ENCODE peak calls at places on chromosomes 2 and 18, in five cellular contexts. One of them, this sample, is unnamed.

GRCh38 chr2:70708376-70709199 is 59.4 kb downstream of the ADD2 start:
- DNase-seq in tibial artery: no peak
- DNase-seq in NCI-H2029: peak; percentile 34
- DNase-seq in H54: no peak
- DNase-seq in T-helper 9 cell: no peak
- DNase-seq in this sample: no peak

GRCh38 chr2:165401285-165401852 is 68.1 kb upstream of the CSRNP3 start:
- DNase-seq in tibial artery: no peak
- DNase-seq in NCI-H2029: peak; percentile 67
- DNase-seq in H54: no peak
- DNase-seq in T-helper 9 cell: no peak
- DNase-seq in this sample: peak; percentile 39

GRCh38 chr2:26349690-26350089 is 3.1 kb upstream of the ADGRF3 start:
- DNase-seq in tibial artery: no peak
- DNase-seq in NCI-H2029: no peak
- DNase-seq in H54: no peak
- DNase-seq in T-helper 9 cell: no peak
- DNase-seq in this sample: no peak

GRCh38 chr18:66759017-66759416 is 155.1 kb upstream of the CDH19 start:
- DNase-seq in tibial artery: no peak
- DNase-seq in NCI-H2029: no peak
- DNase-seq in H54: no peak
- DNase-seq in T-helper 9 cell: no peak
- DNase-seq in this sample: no peak

GRCh38 chr18:10142496-10143160 is 228.8 kb downstream of the VAPA start:
- DNase-seq in tibial artery: no peak
- DNase-seq in NCI-H2029: no peak
- DNase-seq in H54: no peak
- DNase-seq in T-helper 9 cell: no peak
- DNase-seq in this sample: no peak

GRCh38 chr2:218876562-218877219 is 4.0 kb upstream of the WNT10A start:
- DNase-seq in tibial artery: no peak
- DNase-seq in NCI-H2029: peak; percentile 22
- DNase-seq in H54: peak; percentile 93
- DNase-seq in T-helper 9 cell: peak; percentile 61
- DNase-seq in this sample: peak; percentile 31

GRCh38 chr18:21281611-21282010 is 39.6 kb downstream of the GREB1L start:
- DNase-seq in tibial artery: no peak
- DNase-seq in NCI-H2029: no peak
- DNase-seq in H54: no peak
- DNase-seq in T-helper 9 cell: no peak
- DNase-seq in this sample: no peak

GRCh38 chr18:6781179-6781714 is 51.7 kb downstream of the ARHGAP28 start:
- DNase-seq in tibial artery: no peak
- DNase-seq in NCI-H2029: no peak
- DNase-seq in H54: no peak
- DNase-seq in T-helper 9 cell: no peak
- DNase-seq in this sample: no peak

GRCh38 chr2:62462211-62462610 is 43.8 kb downstream of the TMEM17 start:
- DNase-seq in tibial artery: no peak
- DNase-seq in NCI-H2029: no peak
- DNase-seq in H54: no peak
- DNase-seq in T-helper 9 cell: no peak
- DNase-seq in this sample: no peak

GRCh38 chr18:49970288-49970687 is 157.0 kb upstream of the ACAA2 start:
- DNase-seq in tibial artery: no peak
- DNase-seq in NCI-H2029: no peak
- DNase-seq in H54: no peak
- DNase-seq in T-helper 9 cell: no peak
- DNase-seq in this sample: no peak

GRCh38 chr2:55159752-55160151 is 72.3 kb downstream of the CLHC1 start:
- DNase-seq in tibial artery: no peak
- DNase-seq in NCI-H2029: no peak
- DNase-seq in H54: no peak
- DNase-seq in T-helper 9 cell: no peak
- DNase-seq in this sample: no peak

GRCh38 chr2:40436093-40436475 is 15.8 kb downstream of the SLC8A1 start:
- DNase-seq in tibial artery: no peak
- DNase-seq in NCI-H2029: no peak
- DNase-seq in H54: no peak
- DNase-seq in T-helper 9 cell: no peak
- DNase-seq in this sample: no peak